ENCODE peak calls at places on chromosomes 6 and 20, in four cellular contexts. R is PC-9, Q is choroid plexus epithelial cell, H is fibroblast of lung. W is an unnamed sample.
A peak's percentile ranks its signal among the peaks of the same experiment; 100 is the strongest.

GRCh38 chr6:117908246-117909107 is 1.4 kb downstream of the SLC35F1 start:
- DNase-seq in Q (no peak), R (no peak), H (peak; percentile 4), W (no peak)

GRCh38 chr6:133983099-133983939 is 30.3 kb downstream of the TBPL1 start:
- DNase-seq in Q (peak; percentile 86), H (peak; percentile 76), R (peak; percentile 59), W (no peak)

GRCh38 chr20:10761786-10762185 is 88.0 kb upstream of the JAG1 start:
- DNase-seq in H (peak; percentile 89), Q (peak; percentile 94), R (no peak), W (no peak)

GRCh38 chr6:115891111-115891669 is 169.5 kb downstream of the FRK start:
- DNase-seq in R (peak; percentile 63), Q (peak; percentile 23), H (peak; percentile 76), W (peak; percentile 12)

GRCh38 chr20:41095110-41095969 is 42.0 kb upstream of the PLCG1 start:
- DNase-seq in H (peak; percentile 41), Q (peak; percentile 80), R (peak; percentile 50), W (no peak)

GRCh38 chr6:127177030-127177928 is 58.8 kb downstream of the RSPO3 start:
- DNase-seq in H (peak; percentile 79), Q (peak; percentile 68), R (peak; percentile 9), W (no peak)

GRCh38 chr6:6315660-6316059 is 4.8 kb downstream of the F13A1 start:
- DNase-seq in R (no peak), Q (peak; percentile 51), H (peak; percentile 25), W (peak; percentile 9)

GRCh38 chr6:74579794-74580193 is 626.1 kb downstream of the COL12A1 start:
- DNase-seq in H (no peak), R (no peak), Q (no peak), W (no peak)

DNA sequence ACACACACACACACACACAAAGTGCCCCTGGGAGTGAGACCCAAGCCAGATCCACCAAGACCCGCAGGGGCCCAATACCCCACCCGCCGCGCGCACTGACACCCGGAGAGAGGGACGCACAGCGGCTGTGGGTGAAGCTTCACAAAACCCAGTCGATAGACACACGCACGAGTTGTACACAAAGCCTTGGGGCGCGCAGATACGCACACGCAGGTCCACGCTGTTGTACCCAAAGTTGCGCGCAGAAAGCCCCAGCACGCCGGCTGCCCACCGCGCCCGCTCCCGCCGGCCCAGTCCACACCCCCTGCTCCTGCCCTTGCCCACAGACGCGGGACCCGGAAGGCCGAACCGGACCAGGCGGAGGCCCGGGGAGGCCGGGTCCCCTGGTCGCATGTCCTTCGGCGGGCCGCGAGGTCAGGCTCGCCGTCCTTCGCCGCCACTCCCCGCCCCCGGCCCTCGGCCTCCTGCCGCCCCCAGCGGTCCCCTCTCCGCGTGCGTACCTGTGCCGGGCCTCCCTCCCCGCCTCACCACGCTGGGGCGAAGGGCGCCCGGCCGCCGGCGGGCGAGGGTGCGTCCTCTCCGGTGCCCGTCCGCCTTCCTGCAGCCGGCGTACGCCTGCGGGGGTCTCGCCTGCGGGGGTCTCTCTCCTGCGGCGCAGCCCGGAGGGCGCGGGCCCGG is at the start of gene TMEM74B:
- DNase-seq in Q (no peak), R (no peak), H (no peak), W (no peak)
- H3K4me3 ChIP-seq in Q (peak within 1 kb of the TSS; percentile 42), R (peak within 1 kb of the TSS; percentile 11), H (no peak within 1 kb of the TSS), W (no peak within 1 kb of the TSS)

DNA sequence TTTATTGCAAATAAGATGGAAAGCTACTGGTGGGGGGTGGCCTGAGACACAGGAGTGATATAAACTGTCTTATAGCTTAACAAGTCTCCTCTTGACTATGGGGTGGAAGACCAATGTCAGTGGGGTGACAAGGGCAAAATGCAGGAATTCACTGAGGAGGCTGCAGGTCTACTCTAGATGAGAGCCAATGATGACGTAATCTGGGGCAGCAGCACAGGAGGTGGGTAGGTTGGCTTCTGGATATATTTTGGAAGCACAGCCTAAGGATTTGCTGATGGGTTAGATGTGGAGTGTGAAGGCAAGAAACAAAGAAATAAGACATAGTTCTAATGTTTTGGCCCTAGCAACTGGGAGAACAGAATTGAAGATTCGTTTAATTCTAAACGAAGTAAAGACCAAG is 253.2 kb downstream of the PTPRT start:
- DNase-seq in Q (no peak), H (no peak), R (no peak), W (no peak)
- TF ChIP-seq CTCF in Q (no peak), H (no peak), R (no peak), W (no peak)

GRCh38 chr20:57746832-57747404 is 37.1 kb upstream of the PMEPA1 start:
- DNase-seq in H (no peak), R (no peak), Q (no peak), W (no peak)

GRCh38 chr20:57749131-57749690 is 39.4 kb upstream of the PMEPA1 start:
- DNase-seq in Q (no peak), H (no peak), R (no peak), W (no peak)

GRCh38 chr20:57748601-57749130 is 38.9 kb upstream of the PMEPA1 start:
- DNase-seq in H (peak; percentile 86), R (peak; percentile 90), Q (peak; percentile 34), W (peak; percentile 30)

GRCh38 chr20:57746201-57746600 is 36.4 kb upstream of the PMEPA1 start:
- DNase-seq in Q (no peak), H (no peak), R (no peak), W (no peak)

DNA sequence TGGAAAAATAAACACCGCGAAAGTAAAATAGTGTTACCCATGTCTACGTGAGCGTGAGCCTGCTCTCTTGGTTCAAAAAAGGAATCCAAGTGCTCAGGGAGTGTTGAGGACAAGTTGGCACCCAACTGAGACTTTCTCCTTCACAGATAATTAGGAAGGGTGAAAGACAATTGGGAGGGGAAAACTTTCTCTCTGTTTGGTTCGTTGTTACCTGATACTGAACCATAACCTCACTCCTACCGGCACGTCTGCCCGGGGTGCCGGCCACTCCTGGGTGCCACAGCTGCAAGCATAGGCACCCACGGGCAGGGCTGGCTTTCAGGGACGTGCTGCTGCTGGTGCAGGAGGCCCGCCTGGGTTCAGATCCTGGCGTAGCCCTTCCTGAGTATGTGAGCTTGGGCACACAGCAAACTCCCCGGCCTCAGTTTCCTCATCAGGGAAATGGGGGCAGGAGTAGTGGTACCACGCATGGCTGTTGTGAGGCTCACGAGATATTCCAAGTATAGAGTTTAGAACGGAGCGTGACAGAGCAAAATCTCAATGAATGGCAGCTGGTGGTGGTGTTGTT is 38.2 kb upstream of the PMEPA1 start:
- DNase-seq in H (peak; percentile 33), R (no peak), Q (no peak), W (no peak)
- H3K4me3 ChIP-seq in H (no peak overlapping the region), R (peak overlapping the region; percentile 55), Q (no peak overlapping the region), W (no peak overlapping the region)

GRCh38 chr6:168201383-168201782 is 118.2 kb downstream of the DACT2 start:
- DNase-seq in Q (no peak), R (no peak), H (no peak), W (no peak)
- TF ChIP-seq CTCF in Q (peak; percentile 24), R (no peak), H (no peak), W (no peak)

GRCh38 chr6:85592044-85592443 is 1.6 kb downstream of the SNX14 start:
- DNase-seq in H (no peak), Q (no peak), R (no peak), W (no peak)
- H3K4me3 ChIP-seq in H (peak overlapping the region; percentile 98), Q (peak overlapping the region; percentile 0), R (peak overlapping the region; percentile 84), W (peak overlapping the region; percentile 59)

GRCh38 chr6:81906709-81907204 is 154.3 kb upstream of the TENT5A start:
- DNase-seq in R (no peak), Q (no peak), H (no peak), W (no peak)
- TF ChIP-seq CTCF in R (no peak), Q (no peak), H (no peak), W (no peak)

DNA sequence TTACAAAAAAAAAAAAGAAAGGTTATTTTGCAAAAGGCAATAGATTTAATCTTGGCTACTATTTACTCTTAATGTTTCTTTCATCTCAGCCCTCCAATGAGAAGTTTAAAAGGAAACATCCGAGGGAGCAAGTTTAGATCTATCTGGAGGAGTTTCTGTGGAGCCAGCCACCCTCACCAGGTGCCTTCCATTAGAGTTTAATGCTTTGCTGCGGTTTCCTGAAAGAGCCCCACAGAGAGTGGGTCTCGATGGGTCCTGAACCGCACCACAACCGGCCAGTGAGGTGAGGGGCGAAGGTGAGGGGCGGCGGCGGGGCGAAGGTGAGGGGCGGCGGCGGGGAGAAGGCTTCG is 594 bp downstream of the PRKN start:
- DNase-seq in Q (peak; percentile 18), H (peak; percentile 3), R (no peak), W (no peak)
- H3K4me3 ChIP-seq in Q (peak overlapping the region; percentile 85), H (peak overlapping the region; percentile 75), R (peak overlapping the region; percentile 68), W (peak overlapping the region; percentile 62)

W was measured in HFF-Myc.